ENCODE peak calls at places on chromosomes 16 and 17, in eight cellular contexts. T is T-helper 2 cell treated with Interferon-gamma antibody and Interleukin-4, amounts not matched to agents 5 μg/mL and 100 μg/mL, for 36 hours; I is esophagus squamous epithelium; P is stimulated activated CD4-positive, alpha-beta T cell treated with anti-CD3 and anti-CD28 coated beads, Interleukin-1b, Interleukin-23, amount 100 ng/mL, for 1 hour; O is lower leg skin; L is stimulated activated CD8-positive, alpha-beta memory T cell treated with anti-CD3 and anti-CD28 coated beads, Interleukin-12 subunit alpha, Interleukin-12 subunit beta, amount 100 ng/mL, for 4 hours; W is IMR-90; A is heart right ventricle. V is an unnamed sample.

GRCh38 chr17:48588074-48588415 is 2.0 kb downstream of the HOXB3 start:
- DNase-seq in T (no peak), I (no peak), P (no peak), O (no peak), L (no peak), W (no peak), A (no peak), V (no peak)

GRCh38 chr17:70168979-70169706 is at the start of gene KCNJ2:
- DNase-seq in T (peak), I (no peak), P (peak), O (peak), L (peak), W (peak), A (peak), V (no peak)

GRCh38 chr17:41555105-41555887 is 16.6 kb downstream of the KRT9 start:
- DNase-seq in T (no peak), I (no peak), P (no peak), O (no peak), L (no peak), W (no peak), A (no peak), V (no peak)

GRCh38 chr17:51397361-51398127 is 137.2 kb downstream of the UTP18 start:
- DNase-seq in T (no peak), I (no peak), P (no peak), O (peak), L (no peak), W (peak), A (no peak), V (no peak)

GRCh38 chr16:73062640-73063283 is 14.8 kb upstream of the ZFHX3 start:
- DNase-seq in T (no peak), I (no peak), P (no peak), O (peak), L (no peak), W (no peak), A (no peak), V (no peak)

GRCh38 chr16:46962629-46963028 is 10.8 kb downstream of the DNAJA2 start:
- DNase-seq in T (no peak), I (no peak), P (no peak), O (no peak), L (no peak), W (no peak), A (no peak), V (no peak)

GRCh38 chr17:17952691-17953090 is 19.5 kb downstream of the TOM1L2 start:
- DNase-seq in T (no peak), I (no peak), P (no peak), O (no peak), L (no peak), W (no peak), A (no peak), V (no peak)

GRCh38 chr16:27718136-27718766 is 168.3 kb downstream of the KATNIP start:
- DNase-seq in T (no peak), I (no peak), P (no peak), O (no peak), L (no peak), W (no peak), A (no peak), V (no peak)

GRCh38 chr17:75640556-75641119 is 7.4 kb downstream of the SMIM5 start:
- DNase-seq in T (no peak), I (no peak), P (no peak), O (no peak), L (no peak), W (no peak), A (no peak), V (no peak)

GRCh38 chr16:55711959-55712876 is 56.4 kb downstream of the SLC6A2 start:
- DNase-seq in T (peak), I (no peak), P (peak), O (peak), L (no peak), W (peak), A (peak), V (peak)

GRCh38 chr17:45296003-45296832 is 20.6 kb downstream of the MAP3K14 start:
- DNase-seq in T (no peak), I (no peak), P (no peak), O (no peak), L (no peak), W (peak), A (no peak), V (no peak)

GRCh38 chr17:73952136-73952497 is 251.4 kb upstream of the RPL38 start:
- DNase-seq in T (no peak), I (no peak), P (no peak), O (peak), L (no peak), W (no peak), A (no peak), V (no peak)

GRCh38 chr17:56681561-56682266 is 88.2 kb downstream of the NOG start:
- DNase-seq in T (peak), I (no peak), P (no peak), O (peak), L (no peak), W (peak), A (no peak), V (peak)

GRCh38 chr17:9148908-9149536 is 127.7 kb downstream of the NTN1 start:
- DNase-seq in T (no peak), I (no peak), P (no peak), O (no peak), L (no peak), W (no peak), A (no peak), V (no peak)

GRCh38 chr17:12973496-12974318 is 44.1 kb downstream of the ELAC2 start:
- DNase-seq in T (no peak), I (no peak), P (no peak), O (no peak), L (no peak), W (no peak), A (no peak), V (no peak)

GRCh38 chr17:74197801-74198200 is 5.7 kb upstream of the RPL38 start:
- DNase-seq in T (no peak), I (no peak), P (no peak), O (no peak), L (no peak), W (no peak), A (no peak), V (no peak)

GRCh38 chr16:6562985-6563384 is 769.7 kb upstream of the RBFOX1 start:
- DNase-seq in T (no peak), I (no peak), P (no peak), O (no peak), L (no peak), W (no peak), A (no peak), V (no peak)

GRCh38 chr17:19376799-19377198 is 1.5 kb upstream of the MAPK7 start:
- DNase-seq in T (no peak), I (no peak), P (no peak), O (peak), L (no peak), W (no peak), A (no peak), V (peak)

GRCh38 chr17:55327225-55328088 is 62.7 kb downstream of the HLF start:
- DNase-seq in T (no peak), I (no peak), P (no peak), O (no peak), L (no peak), W (no peak), A (no peak), V (no peak)

GRCh38 chr16:11781773-11782172 is 15.3 kb downstream of the ZC3H7A start:
- DNase-seq in T (no peak), I (no peak), P (no peak), O (no peak), L (no peak), W (no peak), A (no peak), V (no peak)

GRCh38 chr17:82683534-82683933 is 15.0 kb downstream of the RAB40B start:
- DNase-seq in T (no peak), I (no peak), P (no peak), O (no peak), L (no peak), W (no peak), A (no peak), V (no peak)

GRCh38 chr17:12421646-12422306 is 243.9 kb upstream of the MYOCD start:
- DNase-seq in T (no peak), I (no peak), P (no peak), O (no peak), L (no peak), W (peak), A (no peak), V (no peak)

GRCh38 chr17:39622380-39623006 is 4.3 kb upstream of the PPP1R1B start:
- DNase-seq in T (peak), I (no peak), P (no peak), O (no peak), L (no peak), W (no peak), A (no peak), V (no peak)

GRCh38 chr17:29078183-29079045 is 35.5 kb downstream of the PIPOX start:
- DNase-seq in T (no peak), I (no peak), P (no peak), O (no peak), L (no peak), W (peak), A (peak), V (peak)

GRCh38 chr17:40937384-40937819 is at the start of gene KRT23:
- DNase-seq in T (no peak), I (no peak), P (no peak), O (no peak), L (no peak), W (no peak), A (no peak), V (peak)

GRCh38 chr16:77171750-77172635 is 19.0 kb upstream of the MON1B start:
- DNase-seq in T (no peak), I (no peak), P (no peak), O (no peak), L (no peak), W (peak), A (peak), V (peak)